ENCODE peak calls at places on chromosomes 6 and 20, in six cellular contexts. F, H, D, I, Q and Z are unnamed samples.
A peak's percentile ranks its signal among the peaks of the same experiment; 100 is the strongest.

GRCh38 chr6:113352029-113352801 is 504.9 kb upstream of the MARCKS start:
- DNase-seq in D (no peak), I (no peak), F (no peak), Q (no peak), H (peak; percentile 100), Z (peak; percentile 92)

GRCh38 chr6:148577687-148578488 is 168.9 kb upstream of the UST start:
- DNase-seq in Q (peak; percentile 72), H (peak; percentile 66), F (no peak), I (peak; percentile 74), D (peak; percentile 39), Z (peak; percentile 57)

GRCh38 chr6:79812195-79812594 is 135.2 kb downstream of the ELOVL4 start:
- DNase-seq in F (no peak), H (no peak), D (no peak), Q (no peak), I (no peak), Z (no peak)

GRCh38 chr6:69584913-69585729 is 211.7 kb downstream of the LMBRD1 start:
- DNase-seq in H (no peak), I (no peak), F (peak; percentile 35), D (peak; percentile 77), Q (no peak), Z (no peak)

GRCh38 chr20:48962976-48963730 is 41.6 kb downstream of the ARFGEF2 start:
- DNase-seq in F (no peak), D (no peak), I (no peak), H (no peak), Q (no peak), Z (no peak)

GRCh38 chr6:90619221-90619620 is 32.3 kb upstream of the MAP3K7 start:
- DNase-seq in F (no peak), Q (no peak), D (no peak), H (no peak), I (no peak), Z (no peak)

GRCh38 chr6:85344996-85345395 is 104.9 kb upstream of the NT5E start:
- DNase-seq in D (no peak), H (no peak), F (no peak), Q (no peak), I (no peak), Z (no peak)

GRCh38 chr20:12306107-12306506 is 388.4 kb downstream of the BTBD3 start:
- DNase-seq in D (no peak), F (no peak), I (no peak), H (no peak), Q (no peak), Z (no peak)

GRCh38 chr6:157983439-157984119 is 1.9 kb downstream of the SYNJ2 start:
- DNase-seq in F (no peak), D (no peak), H (no peak), Q (no peak), I (no peak), Z (no peak)

GRCh38 chr6:154995241-154996162 is at the start of gene TIAM2:
- DNase-seq in D (peak; percentile 92), H (no peak), Q (no peak), I (peak; percentile 85), F (no peak), Z (peak; percentile 25)

GRCh38 chr6:135592276-135592675 is 94.7 kb upstream of the AHI1 start:
- DNase-seq in Q (no peak), I (no peak), H (no peak), F (no peak), D (no peak), Z (no peak)

GRCh38 chr20:8673116-8673515 is 395.8 kb upstream of the PLCB4 start:
- DNase-seq in D (no peak), I (no peak), H (no peak), F (no peak), Q (no peak), Z (no peak)

GRCh38 chr6:131062245-131063027 is 609 bp downstream of the EPB41L2 start:
- DNase-seq in Q (no peak), H (no peak), F (no peak), I (peak; percentile 49), D (no peak), Z (no peak)

GRCh38 chr6:113719056-113719455 is 138.1 kb upstream of the MARCKS start:
- DNase-seq in D (no peak), I (no peak), H (no peak), Q (no peak), F (no peak), Z (peak; percentile 38)

GRCh38 chr6:143529095-143529494 is 17.6 kb upstream of the FUCA2 start:
- DNase-seq in I (no peak), Q (no peak), F (no peak), H (no peak), D (peak; percentile 41), Z (peak; percentile 28)

GRCh38 chr6:40695114-40695513 is 108.0 kb upstream of the LRFN2 start:
- DNase-seq in H (no peak), D (peak; percentile 33), F (no peak), Q (no peak), I (no peak), Z (peak; percentile 6)

GRCh38 chr6:46983007-46983411 is 59.1 kb downstream of the ADGRF1 start:
- DNase-seq in D (no peak), I (no peak), F (no peak), Q (no peak), H (no peak), Z (peak; percentile 3)

DNA sequence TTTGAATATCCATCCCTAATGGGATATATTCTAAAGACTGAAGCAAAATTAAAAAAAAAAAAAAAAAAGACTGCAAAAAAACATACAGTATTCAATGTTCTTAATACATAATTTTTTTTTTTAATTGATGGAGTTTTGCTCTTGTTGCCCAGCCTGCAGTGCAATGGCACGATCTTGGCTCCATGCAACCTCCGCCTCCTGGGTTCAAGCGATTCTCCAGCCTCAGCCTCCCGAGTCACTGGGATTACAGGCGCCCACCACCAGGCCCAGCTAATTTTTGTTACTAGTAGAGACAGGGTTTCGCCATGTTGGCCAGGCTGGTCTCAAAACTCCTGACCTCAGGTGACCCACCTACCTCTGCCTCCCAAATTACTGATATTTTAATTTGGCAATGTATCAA is 29.3 kb downstream of the RANBP9 start:
- DNase-seq in I (no peak), Q (no peak), H (no peak), D (no peak), F (no peak), Z (no peak)
- TF ChIP-seq EP300 in I (no peak), Q (no peak), H (no peak), D (no peak), F (no peak), Z (no peak)

GRCh38 chr20:15792855-15793254 is 780.4 kb downstream of the KIF16B start:
- DNase-seq in H (no peak), I (no peak), F (no peak), D (no peak), Q (no peak), Z (no peak)
- TF ChIP-seq USF2 in H (no peak), I (no peak), F (no peak), D (no peak), Q (no peak), Z (no peak)

DNA sequence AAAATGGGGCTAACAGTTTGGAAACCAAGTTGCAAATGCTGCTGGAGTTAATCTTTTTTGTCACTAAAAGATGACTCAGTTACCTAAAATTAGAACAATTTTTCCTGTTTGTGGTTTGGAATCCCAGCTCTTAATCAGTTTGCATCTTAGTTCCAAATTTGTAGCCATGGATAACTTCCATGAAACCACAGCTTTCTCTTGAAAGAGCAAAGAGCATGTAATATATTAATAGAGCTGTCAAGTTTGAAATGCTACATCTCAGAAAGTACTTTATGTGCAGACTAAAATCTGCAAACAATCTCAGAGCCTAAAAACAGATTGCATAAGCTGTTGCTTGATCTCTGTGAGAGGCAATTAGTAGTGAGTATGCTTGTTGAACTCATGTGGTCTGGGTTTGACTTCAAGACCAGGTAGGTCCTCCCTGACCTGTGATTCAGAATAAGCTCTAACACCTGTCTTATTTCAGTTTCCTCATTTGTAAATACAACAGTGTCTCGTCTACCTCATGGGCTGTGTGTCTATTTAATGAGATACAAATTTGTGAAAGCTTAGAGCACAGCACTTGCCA is 23.5 kb downstream of the DHX35 start:
- DNase-seq in F (peak; percentile 20), H (peak; percentile 73), Q (no peak), I (no peak), D (no peak), Z (no peak)
- TF ChIP-seq EP300 in F (no peak), H (no peak), Q (no peak), I (no peak), D (peak; percentile 86), Z (no peak)

DNA sequence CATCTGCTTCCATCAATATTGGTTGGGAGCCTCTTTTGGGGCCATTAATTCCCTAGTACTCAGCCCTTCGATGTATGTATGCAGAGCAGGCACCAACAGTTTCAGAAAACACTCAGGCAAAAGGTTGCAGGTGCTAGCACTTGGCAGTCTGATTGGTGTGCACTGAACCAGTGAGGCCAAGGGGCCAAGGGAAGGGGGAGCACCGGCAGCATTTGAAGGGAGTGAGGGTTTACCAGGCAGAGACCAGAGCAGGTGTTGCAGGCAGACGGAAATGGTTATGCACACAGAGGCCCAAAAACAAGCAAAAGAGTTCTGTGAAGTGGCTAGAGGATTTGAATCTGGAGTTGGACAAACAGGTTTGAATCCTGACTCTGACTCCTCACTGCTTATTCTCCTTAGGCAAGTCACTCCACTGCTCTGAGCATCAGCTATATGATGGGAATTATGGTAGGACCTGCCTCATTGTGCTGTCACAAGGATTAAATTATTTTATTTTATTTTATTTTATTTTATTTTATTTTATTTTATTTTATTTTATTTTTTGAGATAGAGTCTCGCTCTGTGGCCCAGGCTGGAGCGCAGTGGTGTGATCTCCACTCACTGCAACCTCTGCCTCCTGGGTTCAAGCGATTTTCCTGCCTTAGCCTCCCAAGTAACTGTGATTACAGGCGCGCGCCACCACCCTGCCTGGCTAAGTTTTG is 58.1 kb upstream of the SHLD1 start:
- DNase-seq in H (peak; percentile 35), Q (no peak), F (peak; percentile 86), D (no peak), I (no peak), Z (no peak)
- TF ChIP-seq USF2 in H (no peak), Q (no peak), F (no peak), D (no peak), I (no peak), Z (no peak)